ENCODE peak calls at places on chromosomes 16 and 17, in nine cellular contexts. One of them, this sample, is unnamed.

GRCh38 chr16:31869511-31870201 is 4.0 kb upstream of the ZNF267 start:
- DNase-seq in mesendoderm: peak
- DNase-seq in ELR: peak
- DNase-seq in midbrain: peak
- DNase-seq in NB4: peak
- DNase-seq in left ventricle myocardium superior: peak
- DNase-seq in type B pancreatic cell: no peak
- DNase-seq in activated naive CD4-positive, alpha-beta T cell: no peak
- DNase-seq in kidney: peak
- DNase-seq in this sample: no peak

GRCh38 chr17:17808706-17809432 is 27.9 kb downstream of the SREBF1 start:
- DNase-seq in mesendoderm: peak
- DNase-seq in ELR: no peak
- DNase-seq in midbrain: no peak
- DNase-seq in NB4: peak
- DNase-seq in left ventricle myocardium superior: no peak
- DNase-seq in type B pancreatic cell: no peak
- DNase-seq in activated naive CD4-positive, alpha-beta T cell: no peak
- DNase-seq in kidney: no peak
- DNase-seq in this sample: no peak

GRCh38 chr17:50274142-50274944 is at the start of gene TMEM92:
- DNase-seq in mesendoderm: peak
- DNase-seq in ELR: no peak
- DNase-seq in midbrain: no peak
- DNase-seq in NB4: peak
- DNase-seq in left ventricle myocardium superior: no peak
- DNase-seq in type B pancreatic cell: no peak
- DNase-seq in activated naive CD4-positive, alpha-beta T cell: no peak
- DNase-seq in kidney: peak
- DNase-seq in this sample: no peak

GRCh38 chr17:19370493-19370960 is 7.8 kb upstream of the MAPK7 start:
- DNase-seq in mesendoderm: no peak
- DNase-seq in ELR: peak
- DNase-seq in midbrain: no peak
- DNase-seq in NB4: peak
- DNase-seq in left ventricle myocardium superior: peak
- DNase-seq in type B pancreatic cell: no peak
- DNase-seq in activated naive CD4-positive, alpha-beta T cell: no peak
- DNase-seq in kidney: no peak
- DNase-seq in this sample: peak

GRCh38 chr17:78249836-78250806 is 18.7 kb downstream of the TMEM235 start:
- DNase-seq in mesendoderm: no peak
- DNase-seq in ELR: no peak
- DNase-seq in midbrain: no peak
- DNase-seq in NB4: no peak
- DNase-seq in left ventricle myocardium superior: no peak
- DNase-seq in type B pancreatic cell: no peak
- DNase-seq in activated naive CD4-positive, alpha-beta T cell: no peak
- DNase-seq in kidney: peak
- DNase-seq in this sample: no peak

GRCh38 chr17:13182854-13183253 is 165.0 kb upstream of the ELAC2 start:
- DNase-seq in mesendoderm: peak
- DNase-seq in ELR: no peak
- DNase-seq in midbrain: no peak
- DNase-seq in NB4: no peak
- DNase-seq in left ventricle myocardium superior: no peak
- DNase-seq in type B pancreatic cell: no peak
- DNase-seq in activated naive CD4-positive, alpha-beta T cell: no peak
- DNase-seq in kidney: no peak
- DNase-seq in this sample: no peak

GRCh38 chr17:7019406-7019805 is 3.4 kb upstream of the BCL6B start:
- DNase-seq in mesendoderm: no peak
- DNase-seq in ELR: no peak
- DNase-seq in midbrain: no peak
- DNase-seq in NB4: no peak
- DNase-seq in left ventricle myocardium superior: no peak
- DNase-seq in type B pancreatic cell: no peak
- DNase-seq in activated naive CD4-positive, alpha-beta T cell: no peak
- DNase-seq in kidney: peak
- DNase-seq in this sample: no peak

GRCh38 chr16:72203401-72203800 is 31.4 kb upstream of the PMFBP1 start:
- DNase-seq in mesendoderm: no peak
- DNase-seq in ELR: peak
- DNase-seq in midbrain: peak
- DNase-seq in NB4: peak
- DNase-seq in left ventricle myocardium superior: no peak
- DNase-seq in type B pancreatic cell: no peak
- DNase-seq in activated naive CD4-positive, alpha-beta T cell: no peak
- DNase-seq in kidney: no peak
- DNase-seq in this sample: no peak

GRCh38 chr16:66278111-66278531 is 88.4 kb upstream of the CDH5 start:
- DNase-seq in mesendoderm: no peak
- DNase-seq in ELR: no peak
- DNase-seq in midbrain: no peak
- DNase-seq in NB4: no peak
- DNase-seq in left ventricle myocardium superior: no peak
- DNase-seq in type B pancreatic cell: peak
- DNase-seq in activated naive CD4-positive, alpha-beta T cell: no peak
- DNase-seq in kidney: no peak
- DNase-seq in this sample: no peak

GRCh38 chr17:45308016-45308365 is 8.8 kb downstream of the MAP3K14 start:
- DNase-seq in mesendoderm: no peak
- DNase-seq in ELR: no peak
- DNase-seq in midbrain: no peak
- DNase-seq in NB4: no peak
- DNase-seq in left ventricle myocardium superior: no peak
- DNase-seq in type B pancreatic cell: no peak
- DNase-seq in activated naive CD4-positive, alpha-beta T cell: no peak
- DNase-seq in kidney: no peak
- DNase-seq in this sample: no peak

GRCh38 chr16:19348578-19349315 is 63.2 kb downstream of the CLEC19A start:
- DNase-seq in mesendoderm: peak
- DNase-seq in ELR: peak
- DNase-seq in midbrain: no peak
- DNase-seq in NB4: no peak
- DNase-seq in left ventricle myocardium superior: no peak
- DNase-seq in type B pancreatic cell: no peak
- DNase-seq in activated naive CD4-positive, alpha-beta T cell: no peak
- DNase-seq in kidney: no peak
- DNase-seq in this sample: no peak

This sample was measured in left ventricle myocardium inferior.